ENCODE peak calls at places on chromosome 13, in four cellular contexts. K is PC-9, M is K562, E is HCT116. I is an unnamed sample.

GRCh38 chr13:37475966-37476365 is 122.6 kb downstream of the POSTN start:
- DNase-seq in K (no peak), M (no peak), E (no peak), I (no peak)

GRCh38 chr13:102038787-102039186 is 363.1 kb downstream of the FGF14 start:
- DNase-seq in K (no peak), E (no peak), M (no peak), I (no peak)

GRCh38 chr13:112693831-112694497 is 4.1 kb downstream of the ATP11A start:
- DNase-seq in K (peak), E (no peak), M (no peak), I (no peak)

GRCh38 chr13:26253787-26254582 is at the start of gene CDK8:
- DNase-seq in M (peak), K (peak), E (peak), I (peak)

GRCh38 chr13:59352600-59352999 is 811.1 kb downstream of the DIAPH3 start:
- DNase-seq in K (no peak), M (no peak), E (no peak), I (no peak)

GRCh38 chr13:55893541-55893940 is 1247.2 kb upstream of the PRR20A start:
- DNase-seq in E (no peak), M (no peak), K (no peak), I (no peak)

GRCh38 chr13:20340759-20341161 is 108.6 kb upstream of the GJB6 start:
- DNase-seq in K (no peak), E (no peak), M (no peak), I (no peak)

GRCh38 chr13:45040626-45041025 is 51.3 kb downstream of the GPALPP1 start:
- DNase-seq in K (no peak), M (no peak), E (no peak), I (peak)

GRCh38 chr13:48000559-48001126 is 430 bp downstream of the SUCLA2 start:
- DNase-seq in M (peak), E (no peak), K (no peak), I (no peak)

GRCh38 chr13:111940892-111941291 is 126.1 kb upstream of the SOX1 start:
- DNase-seq in K (no peak), M (no peak), E (no peak), I (no peak)

GRCh38 chr13:75135325-75135825 is 346.6 kb downstream of the TBC1D4 start:
- DNase-seq in K (no peak), M (no peak), E (no peak), I (peak)

GRCh38 chr13:25214371-25215252 is 42.5 kb upstream of the AMER2 start:
- DNase-seq in K (no peak), E (no peak), M (no peak), I (no peak)

GRCh38 chr13:113597386-113598080 is 13.0 kb downstream of the TFDP1 start:
- DNase-seq in E (no peak), K (no peak), M (no peak), I (no peak)

GRCh38 chr13:32087955-32088747 is 56.6 kb downstream of the FRY start:
- DNase-seq in M (no peak), E (no peak), K (no peak), I (no peak)

GRCh38 chr13:114035583-114036501 is 62.0 kb upstream of the C13orf46 start:
- DNase-seq in E (no peak), K (no peak), M (no peak), I (no peak)

DNA sequence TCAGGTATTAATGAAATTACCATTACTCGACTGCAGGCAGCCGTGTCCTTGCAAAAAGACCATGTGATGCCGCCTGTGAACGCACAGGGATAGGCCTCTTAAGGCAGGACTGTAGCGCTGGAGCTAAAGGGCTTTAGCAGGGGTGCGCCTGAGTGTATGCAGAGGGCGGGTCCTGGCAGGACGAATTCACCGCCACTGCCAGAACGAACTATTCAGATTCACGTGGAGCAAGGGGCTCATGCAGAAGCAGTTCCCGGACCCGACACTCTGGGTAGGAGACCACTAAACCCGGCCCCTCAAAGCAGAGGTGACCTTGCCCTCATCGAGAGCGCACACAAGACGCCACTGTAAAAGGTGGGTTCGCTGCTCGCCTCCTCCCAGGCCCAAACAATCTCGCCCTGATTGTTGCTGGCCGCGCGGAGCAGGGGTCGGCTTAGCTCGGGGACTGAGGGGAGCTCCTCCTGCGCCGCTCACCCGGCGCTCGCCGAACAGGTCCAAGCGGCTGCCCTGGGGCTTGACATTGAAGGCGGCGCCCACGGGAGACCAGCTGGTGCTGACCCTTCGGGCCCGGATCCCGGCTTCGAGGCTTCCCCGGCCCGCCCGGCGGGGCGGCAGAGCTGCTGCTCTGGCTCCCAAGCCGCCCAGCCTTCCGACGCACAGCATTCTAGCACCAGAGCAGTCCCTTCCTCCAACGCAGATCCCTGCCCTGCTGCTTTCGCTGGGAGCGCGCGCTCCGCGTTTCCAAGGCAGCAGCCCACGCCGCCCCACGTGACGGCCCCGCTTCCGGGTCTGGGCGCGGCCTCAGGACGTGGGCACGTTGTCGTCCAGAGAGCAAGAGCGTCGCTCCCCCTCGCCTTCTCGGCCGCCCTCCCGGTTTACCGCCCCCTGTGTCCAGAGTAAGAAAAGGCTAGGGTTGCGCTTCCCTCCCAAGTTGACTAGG is at the start of gene MIPEP:
- DNase-seq in K (peak), M (peak), E (peak), I (peak)
- TF ChIP-seq EZH2 in K (no peak), M (no peak), E (no peak), I (no peak)

GRCh38 chr13:78595819-78596700 is 7.3 kb downstream of the POU4F1 start:
- DNase-seq in M (no peak), E (no peak), K (no peak), I (no peak)
- H3K4me3 ChIP-seq in M (no peak), E (no peak), K (no peak), I (no peak)

GRCh38 chr13:110813646-110814624 is 100.4 kb downstream of the ING1 start:
- DNase-seq in K (no peak), M (peak), E (no peak), I (no peak)

GRCh38 chr13:110812869-110813645 is 99.6 kb downstream of the ING1 start:
- DNase-seq in E (no peak), K (no peak), M (no peak), I (no peak)

GRCh38 chr13:110811008-110811720 is 97.7 kb downstream of the ING1 start:
- DNase-seq in M (no peak), K (no peak), E (no peak), I (no peak)

GRCh38 chr13:110811751-110812110 is 98.2 kb downstream of the ING1 start:
- DNase-seq in K (no peak), M (no peak), E (no peak), I (no peak)

GRCh38 chr13:110812111-110812868 is 98.8 kb downstream of the ING1 start:
- DNase-seq in E (no peak), K (no peak), M (no peak), I (no peak)
- TF ChIP-seq EZH2 in E (no peak), K (no peak), M (no peak), I (peak)

GRCh38 chr13:23889598-23890224 is 511 bp upstream of the MIPEP start:
- DNase-seq in K (no peak), E (no peak), M (no peak), I (no peak)
- H3K4me3 ChIP-seq in K (peak), E (peak), M (peak), I (peak)

GRCh38 chr13:80118507-80118906 is 222.4 kb downstream of the SPRY2 start:
- DNase-seq in M (no peak), E (no peak), K (no peak), I (no peak)
- TF ChIP-seq EZH2 in M (no peak), E (no peak), K (no peak), I (no peak)

DNA sequence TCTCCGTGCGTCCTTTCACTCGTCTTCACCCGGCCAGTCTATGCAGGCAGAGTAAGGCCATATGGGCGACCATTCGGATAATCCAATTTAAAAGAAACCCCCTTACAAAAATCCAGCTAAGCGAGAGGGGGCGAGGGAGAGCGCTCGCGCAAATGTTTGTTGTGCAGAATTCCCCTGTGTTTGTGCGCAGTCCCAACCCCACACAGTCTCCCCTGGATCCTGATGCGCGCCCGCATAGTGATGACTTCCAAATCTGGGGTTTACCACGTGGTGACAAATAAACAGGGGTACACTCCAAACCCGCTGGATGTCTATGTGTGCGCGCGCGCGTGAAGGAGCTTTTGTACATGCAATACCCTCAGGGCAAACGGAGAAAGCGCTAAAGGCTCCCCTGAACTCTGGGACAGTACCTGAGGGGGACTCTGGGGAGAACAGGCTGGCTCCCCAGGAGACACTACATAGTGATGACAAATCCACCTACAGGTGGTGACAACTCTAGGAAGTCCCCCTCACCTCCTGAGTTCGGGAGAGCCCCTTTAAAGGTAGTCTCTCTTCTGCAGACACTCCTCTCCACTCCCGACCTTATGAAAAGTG is 8.5 kb downstream of the SOX21 start:
- DNase-seq in K (no peak), M (no peak), E (no peak), I (no peak)
- H3K4me3 ChIP-seq in K (no peak), M (no peak), E (no peak), I (no peak)

DNA sequence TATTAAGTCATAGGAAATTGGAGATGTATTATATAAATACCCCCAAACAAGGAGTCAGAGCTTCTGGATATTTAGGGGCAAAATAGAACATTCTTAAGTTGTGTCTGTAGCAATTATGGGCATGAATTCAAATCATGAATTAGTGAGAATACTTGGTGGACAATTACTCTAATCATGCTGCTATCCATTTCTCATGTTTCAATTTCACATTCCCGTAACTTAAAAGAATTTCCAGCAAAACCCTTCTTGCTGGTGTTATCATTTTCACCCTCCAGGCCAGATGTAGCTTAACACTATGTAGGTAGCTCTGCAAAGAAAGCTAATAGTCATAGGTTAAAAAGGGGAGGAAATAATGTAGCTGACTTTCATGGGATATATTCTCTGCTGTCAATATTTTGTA is 136.1 kb downstream of the PCDH9 start:
- DNase-seq in M (no peak), K (no peak), E (no peak), I (no peak)
- TF ChIP-seq EZH2 in M (no peak), K (no peak), E (no peak), I (no peak)

GRCh38 chr13:19061278-19061677 is 120.3 kb downstream of the TUBA3C start:
- DNase-seq in K (no peak), M (no peak), E (no peak), I (no peak)
- H3K4me3 ChIP-seq in K (no peak), M (no peak), E (no peak), I (no peak)

GRCh38 chr13:99374169-99374991 is 67.2 kb upstream of the GPR183 start:
- DNase-seq in K (no peak), E (no peak), M (no peak), I (no peak)
- TF ChIP-seq EZH2 in K (no peak), E (no peak), M (no peak), I (no peak)